ENCODE peak calls at places on chromosomes 4 and X, in nine cellular contexts. J is SK-N-SH, O is K562, Y is transverse colon, X is stomach, F is A549, K is upper lobe of left lung, D is HepG2, U is ovary. A is an unnamed sample.

GRCh38 chrX:46582325-46582724 is 8.8 kb downstream of the CHST7 start:
- DNase-seq in O (no peak), F (no peak), K (no peak), J (no peak), D (no peak), U (no peak), Y (no peak), X (no peak), A (no peak)

GRCh38 chrX:19709812-19710518 is 177.4 kb downstream of the SH3KBP1 start:
- DNase-seq in K (no peak), D (no peak), O (peak), Y (no peak), X (no peak), J (no peak), F (peak), U (no peak), A (no peak)

GRCh38 chr4:33930497-33930896 is 2313.8 kb downstream of the ARAP2 start:
- DNase-seq in D (no peak), F (no peak), J (no peak), O (no peak), K (no peak), U (no peak), X (no peak), Y (no peak), A (no peak)

GRCh38 chr4:88360791-88361190 is 17.9 kb upstream of the HERC6 start:
- DNase-seq in K (peak), U (no peak), Y (no peak), O (no peak), J (no peak), D (no peak), F (no peak), X (no peak), A (no peak)

GRCh38 chr4:133594246-133595207 is 445.4 kb downstream of the PCDH10 start:
- DNase-seq in K (no peak), J (no peak), O (no peak), X (no peak), F (no peak), D (no peak), U (no peak), Y (no peak), A (no peak)

GRCh38 chr4:109942292-109942926 is 29.7 kb downstream of the EGF start:
- DNase-seq in U (no peak), O (no peak), X (no peak), Y (no peak), K (no peak), F (no peak), D (no peak), J (no peak), A (no peak)

GRCh38 chr4:87865288-87865687 is 32.5 kb downstream of the MEPE start:
- DNase-seq in K (no peak), X (no peak), J (no peak), Y (no peak), D (peak), F (peak), O (no peak), U (no peak), A (no peak)

GRCh38 chr4:18566970-18567799 is 545.6 kb upstream of the LCORL start:
- DNase-seq in O (no peak), X (peak), U (no peak), K (no peak), J (no peak), Y (no peak), D (peak), F (peak), A (no peak)

GRCh38 chrX:115330498-115331138 is 41.1 kb downstream of the LUZP4 start:
- DNase-seq in F (peak), X (no peak), O (peak), U (peak), Y (peak), J (peak), K (no peak), D (peak), A (no peak)

GRCh38 chr4:24664956-24665355 is 80.6 kb upstream of the DHX15 start:
- DNase-seq in K (no peak), X (no peak), F (no peak), D (peak), O (no peak), U (no peak), Y (no peak), J (no peak), A (no peak)

GRCh38 chr4:89248879-89249281 is 58.7 kb downstream of the GPRIN3 start:
- DNase-seq in F (no peak), O (no peak), X (no peak), Y (no peak), J (no peak), D (no peak), K (peak), U (no peak), A (no peak)

GRCh38 chrX:79300821-79301220 is 66.3 kb downstream of the ITM2A start:
- DNase-seq in O (no peak), J (no peak), D (no peak), U (no peak), K (no peak), X (no peak), F (no peak), Y (no peak), A (no peak)

GRCh38 chrX:53088136-53088974 is 5.6 kb upstream of the KANTR start:
- DNase-seq in Y (peak), O (no peak), J (peak), U (peak), X (peak), K (peak), D (no peak), F (peak), A (peak)

GRCh38 chr4:111883557-111883999 is 261.7 kb upstream of the FAM241A start:
- DNase-seq in O (no peak), U (no peak), D (no peak), J (no peak), X (no peak), Y (no peak), F (no peak), K (no peak), A (no peak)

GRCh38 chr4:102809691-102810090 is 17.7 kb downstream of the UBE2D3 start:
- DNase-seq in K (no peak), U (no peak), J (no peak), X (no peak), F (no peak), O (no peak), D (no peak), Y (no peak), A (no peak)

GRCh38 chrX:617891-618290 is 12.7 kb upstream of the SHOX start:
- DNase-seq in K (peak), O (no peak), X (no peak), U (no peak), Y (no peak), D (no peak), J (no peak), F (no peak), A (no peak)

GRCh38 chrX:617401-617800 is 13.2 kb upstream of the SHOX start:
- DNase-seq in J (no peak), O (no peak), Y (no peak), U (no peak), K (no peak), X (no peak), D (no peak), F (no peak), A (no peak)

GRCh38 chrX:618761-619450 is 11.7 kb upstream of the SHOX start:
- DNase-seq in U (no peak), X (no peak), J (no peak), O (no peak), F (no peak), D (no peak), K (peak), Y (no peak), A (no peak)

GRCh38 chrX:619451-619811 is 11.2 kb upstream of the SHOX start:
- DNase-seq in U (no peak), D (no peak), K (peak), F (no peak), Y (no peak), X (no peak), O (no peak), J (no peak), A (no peak)

DNA sequence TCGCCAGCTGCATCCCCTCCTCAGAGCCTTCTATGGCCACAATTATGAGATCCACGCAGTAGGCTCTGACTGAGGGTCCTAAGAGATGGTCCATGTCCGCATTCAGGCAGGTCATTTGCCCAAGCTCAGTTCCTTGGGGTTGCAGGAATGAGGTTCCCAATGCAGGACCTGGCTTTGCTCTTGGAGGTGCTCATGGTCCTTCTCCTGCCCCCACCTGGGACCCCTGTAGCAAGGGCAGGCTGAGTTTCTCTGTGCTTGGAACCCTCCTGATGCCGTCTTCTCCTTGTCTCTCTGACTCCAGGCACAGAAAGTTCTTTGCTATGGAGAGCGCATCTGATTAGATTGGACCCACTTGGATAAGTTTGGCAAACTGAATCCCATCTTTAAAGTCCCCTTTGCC is 16.5 kb upstream of the SHOX start:
- DNase-seq in K (no peak), O (no peak), X (no peak), Y (no peak), U (no peak), F (no peak), D (no peak), J (no peak), A (no peak)
- TF ChIP-seq EP300 in K (no peak), O (no peak), X (no peak), Y (no peak), U (no peak), F (no peak), D (no peak), J (no peak), A (no peak)

DNA sequence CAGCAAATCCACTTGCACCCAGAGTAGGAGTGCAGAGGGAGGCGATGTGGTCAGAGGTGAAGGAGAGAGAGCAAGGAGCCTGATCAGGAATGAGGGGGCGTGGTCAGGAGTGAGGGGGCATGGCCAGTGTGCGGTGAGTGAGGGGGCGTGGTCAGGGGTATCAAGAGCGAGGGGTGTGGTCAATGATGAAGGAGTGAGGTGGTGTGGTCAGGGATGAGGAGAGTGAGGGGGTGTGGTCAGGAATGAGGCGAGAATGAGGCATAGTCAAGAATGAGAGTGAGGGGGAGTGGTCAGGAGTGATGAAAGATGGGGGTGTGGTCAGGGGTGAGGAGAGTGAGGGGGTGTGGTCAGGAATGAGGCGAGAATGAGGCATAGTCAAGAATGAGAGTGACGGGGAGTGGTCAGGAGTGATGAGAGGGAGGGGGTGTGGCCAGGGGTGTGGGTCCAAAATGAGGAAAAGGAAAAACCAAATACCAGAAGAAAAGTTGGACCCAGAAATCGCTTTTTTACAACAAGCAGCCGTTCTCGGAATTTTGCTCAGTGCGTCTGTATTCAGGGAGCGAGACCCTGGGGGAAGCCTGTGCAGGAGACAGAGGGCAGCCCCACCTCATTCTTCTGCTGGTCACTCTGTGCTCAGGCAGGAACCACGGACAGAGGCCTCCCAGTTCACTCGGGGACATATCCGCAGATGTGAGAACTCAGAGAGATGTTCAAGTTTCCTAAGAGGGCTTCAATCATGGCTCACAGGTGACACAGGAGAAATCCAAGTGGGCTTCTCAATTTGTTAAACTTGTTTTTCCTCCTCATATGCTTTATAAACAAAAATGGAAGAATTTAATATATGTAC is 47.5 kb downstream of the MAGEA1 start:
- DNase-seq in D (no peak), K (peak), X (no peak), O (peak), Y (no peak), F (peak), U (peak), J (no peak), A (no peak)
- H3K4me3 ChIP-seq in D (no peak), K (no peak), X (no peak), O (peak), Y (no peak), F (no peak), U (no peak), J (no peak), A (no peak)

GRCh38 chr4:151563194-151563593 is 154.2 kb downstream of the FHIP1A start:
- DNase-seq in Y (no peak), U (no peak), F (no peak), K (no peak), J (no peak), O (no peak), D (no peak), X (peak), A (no peak)

GRCh38 chr4:151567056-151567455 is 158.1 kb downstream of the FHIP1A start:
- DNase-seq in Y (no peak), J (no peak), K (no peak), F (no peak), X (no peak), O (no peak), U (no peak), D (no peak), A (no peak)

GRCh38 chr4:151565583-151565982 is 156.6 kb downstream of the FHIP1A start:
- DNase-seq in J (no peak), K (no peak), O (no peak), U (no peak), F (no peak), X (no peak), D (no peak), Y (no peak), A (no peak)

GRCh38 chr4:151564321-151564720 is 155.3 kb downstream of the FHIP1A start:
- DNase-seq in J (no peak), F (no peak), U (no peak), D (no peak), Y (peak), K (no peak), X (peak), O (no peak), A (no peak)

DNA sequence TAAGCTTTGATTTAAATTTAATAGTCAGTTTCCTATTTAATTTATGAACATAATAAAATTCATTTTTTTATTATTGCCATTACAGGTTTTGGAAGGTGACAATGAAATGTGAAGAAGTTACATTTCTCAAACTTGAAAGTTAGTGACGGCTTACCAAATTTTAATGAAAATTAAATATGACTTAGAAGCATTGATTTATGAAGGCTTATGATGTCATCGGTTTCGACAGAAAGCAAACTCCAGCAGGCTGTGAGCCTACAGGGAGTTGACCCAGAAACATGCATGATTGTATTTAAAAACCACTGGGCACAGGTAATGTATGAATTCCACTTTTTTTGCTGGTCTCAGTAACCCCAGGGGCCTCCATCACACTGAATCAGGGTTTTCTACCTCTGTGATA is 157.1 kb downstream of the FHIP1A start:
- DNase-seq in K (no peak), X (no peak), Y (no peak), J (no peak), O (no peak), U (no peak), F (no peak), D (no peak), A (no peak)
- H3K27ac ChIP-seq in K (no peak), X (no peak), Y (peak), J (no peak), O (no peak), U (no peak), F (no peak), D (no peak), A (no peak)

GRCh38 chr4:2836391-2836859 is 7.2 kb upstream of the ADD1 start:
- DNase-seq in U (peak), Y (peak), D (no peak), J (no peak), O (no peak), K (peak), F (no peak), X (peak), A (no peak)
- TF ChIP-seq EP300 in U (no peak), Y (no peak), D (no peak), J (no peak), O (no peak), K (no peak), F (no peak), X (no peak), A (no peak)

GRCh38 chr4:121688261-121688660 is 8.5 kb downstream of the ANXA5 start:
- DNase-seq in K (no peak), J (no peak), U (no peak), O (no peak), D (no peak), F (no peak), X (no peak), Y (no peak), A (no peak)

GRCh38 chr4:121686265-121686664 is 10.5 kb downstream of the ANXA5 start:
- DNase-seq in D (no peak), K (no peak), F (peak), Y (no peak), O (no peak), J (no peak), U (no peak), X (no peak), A (no peak)

GRCh38 chr4:121690001-121690400 is 6.8 kb downstream of the ANXA5 start:
- DNase-seq in D (no peak), J (no peak), X (no peak), Y (no peak), O (no peak), K (no peak), U (no peak), F (no peak), A (no peak)

GRCh38 chr4:121685257-121685656 is 11.5 kb downstream of the ANXA5 start:
- DNase-seq in J (no peak), U (no peak), Y (no peak), F (no peak), D (no peak), K (no peak), X (no peak), O (no peak), A (no peak)

DNA sequence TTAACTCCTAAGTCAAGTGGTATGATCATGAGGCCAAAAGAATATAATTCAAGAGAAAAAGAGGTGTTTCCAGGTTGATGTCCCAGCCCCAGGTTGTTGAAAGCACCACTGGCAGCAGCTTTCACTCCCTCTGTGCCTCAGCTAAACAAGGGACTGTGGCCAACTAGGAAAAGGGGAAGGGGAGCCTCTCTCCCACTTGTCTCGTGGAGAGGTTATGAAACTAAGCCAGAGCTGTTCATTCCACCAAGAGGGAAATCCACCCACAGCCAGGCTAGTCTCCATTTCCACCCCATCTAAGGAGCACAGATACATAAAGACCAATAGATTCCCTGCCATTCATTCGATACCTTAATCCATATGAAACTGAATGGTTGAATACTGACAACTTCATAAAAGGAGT is 8.1 kb downstream of the ANXA5 start:
- DNase-seq in J (no peak), D (no peak), X (no peak), F (no peak), Y (no peak), O (no peak), U (no peak), K (no peak), A (no peak)
- H3K4me3 ChIP-seq in J (no peak), D (no peak), X (no peak), F (no peak), Y (no peak), O (no peak), U (no peak), K (no peak), A (no peak)

A was measured in suprapubic skin.